ENCODE peak calls at places on chromosomes 4 and X, in six cellular contexts. One of them, this sample, is unnamed.

GRCh38 chr4:150668824-150669223 is 86.9 kb downstream of the MAB21L2 start:
- DNase-seq in HepG2: no peak
- DNase-seq in K562: peak
- DNase-seq in GM12892: no peak
- DNase-seq in H1: no peak
- DNase-seq in GM12878: no peak
- DNase-seq in this sample: no peak

GRCh38 chrX:131322646-131323045 is 33.5 kb upstream of the IGSF1 start:
- DNase-seq in GM12892: no peak
- DNase-seq in GM12878: no peak
- DNase-seq in K562: no peak
- DNase-seq in HepG2: no peak
- DNase-seq in H1: no peak
- DNase-seq in this sample: no peak

GRCh38 chr4:10582059-10582686 is 102.4 kb downstream of the CLNK start:
- DNase-seq in HepG2: peak
- DNase-seq in GM12892: no peak
- DNase-seq in H1: no peak
- DNase-seq in K562: peak
- DNase-seq in GM12878: no peak
- DNase-seq in this sample: no peak

GRCh38 chr4:158729716-158730559 is 6.7 kb upstream of the PPID start:
- DNase-seq in HepG2: peak
- DNase-seq in K562: no peak
- DNase-seq in GM12892: no peak
- DNase-seq in GM12878: peak
- DNase-seq in H1: no peak
- DNase-seq in this sample: no peak

GRCh38 chr4:13201241-13201640 is 282.9 kb downstream of the RAB28 start:
- DNase-seq in GM12878: no peak
- DNase-seq in H1: no peak
- DNase-seq in K562: no peak
- DNase-seq in HepG2: no peak
- DNase-seq in GM12892: no peak
- DNase-seq in this sample: no peak

GRCh38 chr4:70269674-70270073 is 27.3 kb downstream of the CSN3 start:
- DNase-seq in GM12892: no peak
- DNase-seq in HepG2: peak
- DNase-seq in K562: no peak
- DNase-seq in H1: no peak
- DNase-seq in GM12878: no peak
- DNase-seq in this sample: no peak

GRCh38 chr4:185222598-185222997 is 13.2 kb downstream of the SNX25 start:
- DNase-seq in HepG2: no peak
- DNase-seq in H1: no peak
- DNase-seq in GM12892: no peak
- DNase-seq in GM12878: no peak
- DNase-seq in K562: no peak
- DNase-seq in this sample: no peak

GRCh38 chrX:87900320-87900908 is 382.8 kb downstream of the KLHL4 start:
- DNase-seq in GM12892: no peak
- DNase-seq in GM12878: peak
- DNase-seq in K562: no peak
- DNase-seq in H1: no peak
- DNase-seq in HepG2: no peak
- DNase-seq in this sample: no peak

GRCh38 chrX:124805486-124805885 is 459.1 kb downstream of the SH2D1A start:
- DNase-seq in GM12892: no peak
- DNase-seq in K562: no peak
- DNase-seq in HepG2: no peak
- DNase-seq in H1: no peak
- DNase-seq in GM12878: no peak
- DNase-seq in this sample: no peak

GRCh38 chr4:17780461-17781071 is 855 bp downstream of the FAM184B start:
- DNase-seq in GM12892: no peak
- DNase-seq in GM12878: no peak
- DNase-seq in K562: no peak
- DNase-seq in HepG2: no peak
- DNase-seq in H1: no peak
- DNase-seq in this sample: no peak

GRCh38 chr4:148787831-148788477 is 345.7 kb upstream of the NR3C2 start:
- DNase-seq in K562: no peak
- DNase-seq in H1: no peak
- DNase-seq in HepG2: no peak
- DNase-seq in GM12878: no peak
- DNase-seq in GM12892: no peak
- DNase-seq in this sample: no peak

GRCh38 chr4:55345054-55345453 is 988 bp upstream of the SRD5A3 start:
- DNase-seq in HepG2: peak
- DNase-seq in GM12892: no peak
- DNase-seq in GM12878: no peak
- DNase-seq in H1: no peak
- DNase-seq in K562: no peak
- DNase-seq in this sample: no peak

GRCh38 chr4:55348436-55348835 is 2.4 kb downstream of the SRD5A3 start:
- DNase-seq in H1: no peak
- DNase-seq in GM12892: no peak
- DNase-seq in HepG2: no peak
- DNase-seq in K562: no peak
- DNase-seq in GM12878: no peak
- DNase-seq in this sample: no peak

GRCh38 chr4:55347610-55348228 is 1.7 kb downstream of the SRD5A3 start:
- DNase-seq in GM12878: no peak
- DNase-seq in K562: no peak
- DNase-seq in GM12892: no peak
- DNase-seq in HepG2: no peak
- DNase-seq in H1: no peak
- DNase-seq in this sample: no peak

GRCh38 chr4:55346851-55347255 is 811 bp downstream of the SRD5A3 start:
- DNase-seq in GM12892: no peak
- DNase-seq in GM12878: peak
- DNase-seq in HepG2: no peak
- DNase-seq in H1: no peak
- DNase-seq in K562: no peak
- DNase-seq in this sample: peak

GRCh38 chr4:55345980-55346850 is at the start of gene SRD5A3:
- DNase-seq in GM12892: peak
- DNase-seq in H1: peak
- DNase-seq in K562: peak
- DNase-seq in HepG2: peak
- DNase-seq in GM12878: peak
- DNase-seq in this sample: peak
- TF ChIP-seq TAF1 in GM12892: peak
- TF ChIP-seq TAF1 in H1: peak
- TF ChIP-seq TAF1 in K562: peak
- TF ChIP-seq TAF1 in HepG2: peak
- TF ChIP-seq TAF1 in GM12878: peak
- TF ChIP-seq TAF1 in this sample: no peak

DNA sequence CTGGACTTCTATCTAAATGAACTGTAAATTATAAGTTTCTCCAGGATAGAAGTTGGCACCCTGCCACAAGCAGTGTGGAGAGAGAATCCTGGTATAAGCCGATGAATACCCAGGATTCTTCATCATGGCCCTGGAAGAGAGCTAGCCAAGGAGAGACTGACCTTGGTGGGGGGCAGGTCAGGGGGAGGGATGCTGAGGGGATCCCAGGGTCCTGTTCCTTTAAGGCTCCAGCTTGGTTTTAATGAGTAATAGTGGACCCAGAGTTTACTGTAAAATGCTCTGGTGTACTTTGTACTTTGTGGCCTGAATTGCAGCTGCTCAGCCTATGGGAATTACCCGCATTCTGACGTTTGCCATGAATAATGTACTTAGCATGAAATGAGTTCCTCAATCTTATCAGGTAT is 16.9 kb downstream of the RASSF6 start:
- DNase-seq in K562: no peak
- DNase-seq in GM12892: no peak
- DNase-seq in GM12878: no peak
- DNase-seq in H1: no peak
- DNase-seq in HepG2: peak
- DNase-seq in this sample: no peak
- TF ChIP-seq POLR2A in K562: no peak
- TF ChIP-seq POLR2A in GM12892: no peak
- TF ChIP-seq POLR2A in GM12878: no peak
- TF ChIP-seq POLR2A in H1: no peak
- TF ChIP-seq POLR2A in HepG2: no peak
- TF ChIP-seq POLR2A in this sample: no peak

GRCh38 chr4:142844782-142845181 is 1.3 kb downstream of the INPP4B start:
- DNase-seq in GM12892: no peak
- DNase-seq in K562: no peak
- DNase-seq in HepG2: no peak
- DNase-seq in GM12878: no peak
- DNase-seq in H1: no peak
- DNase-seq in this sample: no peak

GRCh38 chr4:142850478-142850877 is 4.4 kb upstream of the INPP4B start:
- DNase-seq in GM12892: no peak
- DNase-seq in K562: no peak
- DNase-seq in GM12878: no peak
- DNase-seq in H1: no peak
- DNase-seq in HepG2: no peak
- DNase-seq in this sample: no peak

GRCh38 chr4:142845293-142846070 is 619 bp downstream of the INPP4B start:
- DNase-seq in H1: no peak
- DNase-seq in K562: no peak
- DNase-seq in GM12892: no peak
- DNase-seq in GM12878: no peak
- DNase-seq in HepG2: no peak
- DNase-seq in this sample: no peak

GRCh38 chr4:142846729-142847606 is 867 bp upstream of the INPP4B start:
- DNase-seq in GM12892: no peak
- DNase-seq in H1: no peak
- DNase-seq in HepG2: peak
- DNase-seq in K562: no peak
- DNase-seq in GM12878: no peak
- DNase-seq in this sample: no peak

GRCh38 chr4:142846105-142846728 is at the start of gene INPP4B:
- DNase-seq in GM12878: no peak
- DNase-seq in GM12892: no peak
- DNase-seq in K562: no peak
- DNase-seq in H1: no peak
- DNase-seq in HepG2: no peak
- DNase-seq in this sample: no peak
- TF ChIP-seq TAF1 in GM12878: no peak
- TF ChIP-seq TAF1 in GM12892: no peak
- TF ChIP-seq TAF1 in K562: no peak
- TF ChIP-seq TAF1 in H1: no peak
- TF ChIP-seq TAF1 in HepG2: no peak
- TF ChIP-seq TAF1 in this sample: no peak

DNA sequence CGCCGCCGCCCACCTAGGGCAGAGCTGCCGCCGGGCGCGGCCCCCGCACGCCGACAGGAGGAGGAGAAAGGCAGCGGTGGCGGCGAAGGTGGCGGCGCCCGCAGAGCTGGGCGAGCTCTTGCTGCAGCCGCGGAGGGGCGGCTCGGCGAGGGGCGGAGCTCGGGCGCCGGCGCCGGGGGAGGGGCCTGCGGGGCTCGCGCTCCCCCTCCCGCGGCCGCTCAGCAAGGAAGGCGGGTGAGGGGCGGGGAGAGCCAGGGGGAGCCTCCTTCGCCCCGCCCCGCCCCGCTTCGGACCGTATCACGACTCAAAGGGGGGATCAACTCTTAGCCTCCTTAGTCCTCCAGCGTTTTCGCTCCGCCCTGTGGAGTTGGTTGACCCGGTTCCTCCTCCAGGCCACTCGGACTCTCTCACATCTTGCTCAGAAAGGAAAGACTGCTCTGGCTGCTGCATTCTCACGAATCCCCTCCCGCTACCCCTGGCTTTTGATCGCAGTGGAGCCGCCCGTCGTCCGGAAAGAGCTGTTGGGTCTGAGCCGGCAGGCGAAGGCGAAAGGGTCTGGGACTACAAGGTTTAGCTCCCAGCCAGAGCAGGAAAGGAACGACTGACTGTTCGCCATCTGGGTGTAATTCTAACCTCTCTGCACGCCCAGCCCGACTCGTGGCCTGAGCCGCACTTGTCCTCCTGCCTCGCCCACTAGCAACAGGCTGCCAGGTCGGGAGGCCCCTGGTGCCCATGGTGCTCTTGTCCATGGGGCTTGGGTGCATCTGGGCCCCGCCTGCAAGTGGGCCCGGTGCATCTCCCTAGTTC is at the start of gene ATP8A1:
- DNase-seq in GM12892: peak
- DNase-seq in GM12878: no peak
- DNase-seq in HepG2: peak
- DNase-seq in H1: peak
- DNase-seq in K562: peak
- DNase-seq in this sample: peak
- TF ChIP-seq POLR2A in GM12892: peak
- TF ChIP-seq POLR2A in GM12878: peak
- TF ChIP-seq POLR2A in HepG2: peak
- TF ChIP-seq POLR2A in H1: peak
- TF ChIP-seq POLR2A in K562: peak
- TF ChIP-seq POLR2A in this sample: peak

DNA sequence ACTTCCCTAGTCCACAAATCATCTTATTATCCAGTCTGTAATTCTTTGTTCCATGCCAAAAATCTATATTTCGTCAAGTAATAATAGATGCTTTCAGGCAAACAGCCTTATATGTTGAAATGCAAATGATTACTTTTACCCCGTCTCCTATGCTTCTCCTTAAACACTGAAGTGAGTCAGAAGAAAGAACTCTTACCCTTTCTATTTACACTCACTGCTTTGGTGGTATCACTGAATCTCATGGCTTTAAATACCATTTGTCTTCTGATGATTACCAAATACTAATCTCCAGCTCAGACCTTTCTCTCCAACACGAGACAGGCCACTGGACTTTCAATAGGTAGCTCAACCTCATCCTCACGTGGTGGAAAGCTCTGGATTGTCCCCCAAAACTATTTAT is 558.1 kb downstream of the IL1RAPL1 start:
- DNase-seq in H1: no peak
- DNase-seq in K562: no peak
- DNase-seq in HepG2: no peak
- DNase-seq in GM12878: no peak
- DNase-seq in GM12892: no peak
- DNase-seq in this sample: no peak
- TF ChIP-seq TAF1 in H1: no peak
- TF ChIP-seq TAF1 in K562: no peak
- TF ChIP-seq TAF1 in HepG2: no peak
- TF ChIP-seq TAF1 in GM12878: no peak
- TF ChIP-seq TAF1 in GM12892: no peak
- TF ChIP-seq TAF1 in this sample: no peak

GRCh38 chrX:151974336-151975227 is at the start of gene GABRE:
- DNase-seq in K562: peak
- DNase-seq in GM12878: no peak
- DNase-seq in HepG2: no peak
- DNase-seq in GM12892: no peak
- DNase-seq in H1: no peak
- DNase-seq in this sample: no peak
- TF ChIP-seq POLR2A in K562: peak
- TF ChIP-seq POLR2A in GM12878: no peak
- TF ChIP-seq POLR2A in HepG2: peak
- TF ChIP-seq POLR2A in GM12892: no peak
- TF ChIP-seq POLR2A in H1: no peak
- TF ChIP-seq POLR2A in this sample: no peak

GRCh38 chrX:121389976-121390709 is 342.7 kb downstream of the GLUD2 start:
- DNase-seq in H1: no peak
- DNase-seq in HepG2: peak
- DNase-seq in GM12878: no peak
- DNase-seq in K562: no peak
- DNase-seq in GM12892: no peak
- DNase-seq in this sample: no peak
- TF ChIP-seq TAF1 in H1: no peak
- TF ChIP-seq TAF1 in HepG2: no peak
- TF ChIP-seq TAF1 in GM12878: no peak
- TF ChIP-seq TAF1 in K562: no peak
- TF ChIP-seq TAF1 in GM12892: no peak
- TF ChIP-seq TAF1 in this sample: no peak